ENCODE peak calls at places on chromosomes 5 and 9, in ten cellular contexts. One of them, this sample, is unnamed.

GRCh38 chr9:130186839-130187522 is 14.8 kb downstream of the NCS1 start:
- DNase-seq in activated T-cell treated with anti-CD3 and anti-CD28 coated beads, Interleukin-2, amount 50 U/mL, for 72 hours: no peak
- DNase-seq in astrocyte of the spinal cord: no peak
- DNase-seq in osteoblast: peak; percentile 97
- DNase-seq in AG04450: no peak
- DNase-seq in B cell: no peak
- DNase-seq in neural progenitor cell: peak; percentile 61
- DNase-seq in substantia nigra: no peak
- DNase-seq in SW 1271: peak; percentile 57
- DNase-seq in aorta: peak; percentile 80
- DNase-seq in this sample: no peak

GRCh38 chr9:6944093-6944551 is 186.3 kb downstream of the KDM4C start:
- DNase-seq in activated T-cell treated with anti-CD3 and anti-CD28 coated beads, Interleukin-2, amount 50 U/mL, for 72 hours: no peak
- DNase-seq in astrocyte of the spinal cord: peak; percentile 86
- DNase-seq in osteoblast: peak; percentile 67
- DNase-seq in AG04450: no peak
- DNase-seq in B cell: no peak
- DNase-seq in neural progenitor cell: no peak
- DNase-seq in substantia nigra: no peak
- DNase-seq in SW 1271: no peak
- DNase-seq in aorta: no peak
- DNase-seq in this sample: no peak

GRCh38 chr9:108517591-108518365 is 338.0 kb downstream of the ACTL7B start:
- DNase-seq in activated T-cell treated with anti-CD3 and anti-CD28 coated beads, Interleukin-2, amount 50 U/mL, for 72 hours: no peak
- DNase-seq in astrocyte of the spinal cord: no peak
- DNase-seq in osteoblast: no peak
- DNase-seq in AG04450: no peak
- DNase-seq in B cell: no peak
- DNase-seq in neural progenitor cell: no peak
- DNase-seq in substantia nigra: no peak
- DNase-seq in SW 1271: no peak
- DNase-seq in aorta: no peak
- DNase-seq in this sample: no peak

GRCh38 chr5:175659546-175660248 is 1.8 kb downstream of the HRH2 start:
- DNase-seq in activated T-cell treated with anti-CD3 and anti-CD28 coated beads, Interleukin-2, amount 50 U/mL, for 72 hours: no peak
- DNase-seq in astrocyte of the spinal cord: no peak
- DNase-seq in osteoblast: peak; percentile 83
- DNase-seq in AG04450: no peak
- DNase-seq in B cell: no peak
- DNase-seq in neural progenitor cell: no peak
- DNase-seq in substantia nigra: no peak
- DNase-seq in SW 1271: no peak
- DNase-seq in aorta: no peak
- DNase-seq in this sample: no peak

GRCh38 chr5:150599917-150600511 is 40.4 kb upstream of the SYNPO start:
- DNase-seq in activated T-cell treated with anti-CD3 and anti-CD28 coated beads, Interleukin-2, amount 50 U/mL, for 72 hours: no peak
- DNase-seq in astrocyte of the spinal cord: peak; percentile 70
- DNase-seq in osteoblast: peak; percentile 96
- DNase-seq in AG04450: peak; percentile 53
- DNase-seq in B cell: no peak
- DNase-seq in neural progenitor cell: no peak
- DNase-seq in substantia nigra: no peak
- DNase-seq in SW 1271: no peak
- DNase-seq in aorta: peak; percentile 94
- DNase-seq in this sample: no peak

GRCh38 chr9:22337261-22337660 is 109.4 kb upstream of the DMRTA1 start:
- DNase-seq in activated T-cell treated with anti-CD3 and anti-CD28 coated beads, Interleukin-2, amount 50 U/mL, for 72 hours: no peak
- DNase-seq in astrocyte of the spinal cord: no peak
- DNase-seq in osteoblast: no peak
- DNase-seq in AG04450: no peak
- DNase-seq in B cell: no peak
- DNase-seq in neural progenitor cell: no peak
- DNase-seq in substantia nigra: no peak
- DNase-seq in SW 1271: no peak
- DNase-seq in aorta: no peak
- DNase-seq in this sample: no peak

GRCh38 chr5:118557103-118557805 is 431.1 kb downstream of the DTWD2 start:
- DNase-seq in activated T-cell treated with anti-CD3 and anti-CD28 coated beads, Interleukin-2, amount 50 U/mL, for 72 hours: no peak
- DNase-seq in astrocyte of the spinal cord: no peak
- DNase-seq in osteoblast: no peak
- DNase-seq in AG04450: no peak
- DNase-seq in B cell: no peak
- DNase-seq in neural progenitor cell: no peak
- DNase-seq in substantia nigra: no peak
- DNase-seq in SW 1271: no peak
- DNase-seq in aorta: no peak
- DNase-seq in this sample: no peak

GRCh38 chr9:97284798-97285197 is 22.7 kb upstream of the CCDC180 start:
- DNase-seq in activated T-cell treated with anti-CD3 and anti-CD28 coated beads, Interleukin-2, amount 50 U/mL, for 72 hours: no peak
- DNase-seq in astrocyte of the spinal cord: no peak
- DNase-seq in osteoblast: no peak
- DNase-seq in AG04450: no peak
- DNase-seq in B cell: no peak
- DNase-seq in neural progenitor cell: no peak
- DNase-seq in substantia nigra: no peak
- DNase-seq in SW 1271: peak; percentile 12
- DNase-seq in aorta: no peak
- DNase-seq in this sample: no peak

GRCh38 chr5:106875591-106876297 is 795.0 kb downstream of the EFNA5 start:
- DNase-seq in activated T-cell treated with anti-CD3 and anti-CD28 coated beads, Interleukin-2, amount 50 U/mL, for 72 hours: no peak
- DNase-seq in astrocyte of the spinal cord: peak; percentile 15
- DNase-seq in osteoblast: peak; percentile 10
- DNase-seq in AG04450: no peak
- DNase-seq in B cell: no peak
- DNase-seq in neural progenitor cell: peak; percentile 11
- DNase-seq in substantia nigra: no peak
- DNase-seq in SW 1271: no peak
- DNase-seq in aorta: no peak
- DNase-seq in this sample: no peak

GRCh38 chr9:81754245-81754644 is 64.9 kb upstream of the TLE1 start:
- DNase-seq in activated T-cell treated with anti-CD3 and anti-CD28 coated beads, Interleukin-2, amount 50 U/mL, for 72 hours: no peak
- DNase-seq in astrocyte of the spinal cord: no peak
- DNase-seq in osteoblast: no peak
- DNase-seq in AG04450: no peak
- DNase-seq in B cell: no peak
- DNase-seq in neural progenitor cell: no peak
- DNase-seq in substantia nigra: no peak
- DNase-seq in SW 1271: no peak
- DNase-seq in aorta: no peak
- DNase-seq in this sample: no peak

GRCh38 chr9:128120741-128121465 is 6.6 kb downstream of the PTGES2 start:
- DNase-seq in activated T-cell treated with anti-CD3 and anti-CD28 coated beads, Interleukin-2, amount 50 U/mL, for 72 hours: no peak
- DNase-seq in astrocyte of the spinal cord: no peak
- DNase-seq in osteoblast: peak; percentile 38
- DNase-seq in AG04450: no peak
- DNase-seq in B cell: no peak
- DNase-seq in neural progenitor cell: no peak
- DNase-seq in substantia nigra: no peak
- DNase-seq in SW 1271: no peak
- DNase-seq in aorta: peak; percentile 41
- DNase-seq in this sample: no peak

GRCh38 chr9:80504525-80505235 is 932.9 kb downstream of the TLE4 start:
- DNase-seq in activated T-cell treated with anti-CD3 and anti-CD28 coated beads, Interleukin-2, amount 50 U/mL, for 72 hours: no peak
- DNase-seq in astrocyte of the spinal cord: peak; percentile 8
- DNase-seq in osteoblast: no peak
- DNase-seq in AG04450: no peak
- DNase-seq in B cell: no peak
- DNase-seq in neural progenitor cell: no peak
- DNase-seq in substantia nigra: no peak
- DNase-seq in SW 1271: no peak
- DNase-seq in aorta: no peak
- DNase-seq in this sample: no peak

GRCh38 chr5:31186672-31187267 is 6.7 kb upstream of the CDH6 start:
- DNase-seq in activated T-cell treated with anti-CD3 and anti-CD28 coated beads, Interleukin-2, amount 50 U/mL, for 72 hours: no peak
- DNase-seq in astrocyte of the spinal cord: peak; percentile 63
- DNase-seq in osteoblast: no peak
- DNase-seq in AG04450: peak; percentile 24
- DNase-seq in B cell: peak; percentile 6
- DNase-seq in neural progenitor cell: peak; percentile 61
- DNase-seq in substantia nigra: no peak
- DNase-seq in SW 1271: peak; percentile 57
- DNase-seq in aorta: no peak
- DNase-seq in this sample: peak; percentile 42

GRCh38 chr9:131992906-131993657 is 86.6 kb downstream of the MED27 start:
- DNase-seq in activated T-cell treated with anti-CD3 and anti-CD28 coated beads, Interleukin-2, amount 50 U/mL, for 72 hours: no peak
- DNase-seq in astrocyte of the spinal cord: no peak
- DNase-seq in osteoblast: no peak
- DNase-seq in AG04450: no peak
- DNase-seq in B cell: no peak
- DNase-seq in neural progenitor cell: peak; percentile 47
- DNase-seq in substantia nigra: no peak
- DNase-seq in SW 1271: no peak
- DNase-seq in aorta: no peak
- DNase-seq in this sample: no peak

GRCh38 chr5:6490246-6490645 is 41.6 kb downstream of the UBE2QL1 start:
- DNase-seq in activated T-cell treated with anti-CD3 and anti-CD28 coated beads, Interleukin-2, amount 50 U/mL, for 72 hours: no peak
- DNase-seq in astrocyte of the spinal cord: no peak
- DNase-seq in osteoblast: no peak
- DNase-seq in AG04450: no peak
- DNase-seq in B cell: no peak
- DNase-seq in neural progenitor cell: no peak
- DNase-seq in substantia nigra: no peak
- DNase-seq in SW 1271: no peak
- DNase-seq in aorta: no peak
- DNase-seq in this sample: no peak

This sample was measured in retina.